ENCODE peak calls at places on chromosomes 1 and 21, in eight cellular contexts. I is activated naive CD4-positive, alpha-beta T cell treated with anti-CD3 and anti-CD28 coated beads, Interleukin-2, amount 10 ng/mL, durations not matched to agents 7 days and 5 days; L is OCI-LY7; O is AG04450; E is C1 segment of cervical spinal cord; H is tibial artery; D is T-helper 9 cell; J is Kasumi-1. M is an unnamed sample.

GRCh38 chr1:174812656-174813055 is 187.1 kb upstream of the CACYBP start:
- DNase-seq in I (no peak), L (no peak), O (no peak), E (no peak), H (no peak), D (no peak), J (no peak), M (no peak)

GRCh38 chr1:180071760-180072159 is 82.9 kb upstream of the QSOX1 start:
- DNase-seq in I (no peak), L (no peak), O (no peak), E (no peak), H (no peak), D (no peak), J (no peak), M (no peak)

GRCh38 chr1:215076312-215076711 is 6.2 kb upstream of the KCNK2 start:
- DNase-seq in I (peak), L (peak), O (no peak), E (no peak), H (no peak), D (no peak), J (peak), M (no peak)

GRCh38 chr1:172682812-172683211 is 23.9 kb downstream of the FASLG start:
- DNase-seq in I (no peak), L (no peak), O (no peak), E (no peak), H (no peak), D (no peak), J (no peak), M (no peak)

GRCh38 chr1:19149736-19150135 is 60.3 kb downstream of the UBR4 start:
- DNase-seq in I (no peak), L (no peak), O (no peak), E (no peak), H (no peak), D (no peak), J (no peak), M (no peak)

GRCh38 chr1:52403566-52404115 is 582 bp downstream of the ORC1 start:
- DNase-seq in I (peak), L (peak), O (peak), E (no peak), H (no peak), D (peak), J (peak), M (no peak)

GRCh38 chr1:39087109-39087834 is 61.1 kb downstream of the NDUFS5 start:
- DNase-seq in I (no peak), L (no peak), O (no peak), E (no peak), H (peak), D (no peak), J (no peak), M (no peak)

GRCh38 chr1:67323087-67323486 is 15.4 kb downstream of the IL12RB2 start:
- DNase-seq in I (no peak), L (no peak), O (no peak), E (no peak), H (no peak), D (no peak), J (no peak), M (no peak)

GRCh38 chr21:42843021-42843420 is 36.3 kb downstream of the WDR4 start:
- DNase-seq in I (no peak), L (no peak), O (no peak), E (no peak), H (no peak), D (no peak), J (no peak), M (no peak)

GRCh38 chr1:43834280-43835140 is 99.1 kb upstream of the ARTN start:
- DNase-seq in I (no peak), L (peak), O (no peak), E (no peak), H (no peak), D (no peak), J (peak), M (no peak)

GRCh38 chr21:41367598-41368360 is 6.0 kb downstream of the MX2 start:
- DNase-seq in I (no peak), L (peak), O (no peak), E (no peak), H (no peak), D (no peak), J (no peak), M (no peak)

GRCh38 chr21:43591468-43592050 is 67.7 kb downstream of the HSF2BP start:
- DNase-seq in I (no peak), L (no peak), O (no peak), E (no peak), H (no peak), D (no peak), J (no peak), M (no peak)

GRCh38 chr1:212665241-212666115 is 34.2 kb downstream of the BATF3 start:
- DNase-seq in I (peak), L (peak), O (peak), E (peak), H (peak), D (peak), J (peak), M (peak)

GRCh38 chr1:195894411-195894810 is 713.8 kb downstream of the KCNT2 start:
- DNase-seq in I (no peak), L (no peak), O (no peak), E (no peak), H (no peak), D (no peak), J (no peak), M (no peak)

GRCh38 chr1:46612937-46613660 is 3.5 kb downstream of the MOB3C start:
- DNase-seq in I (no peak), L (no peak), O (no peak), E (no peak), H (no peak), D (no peak), J (no peak), M (no peak)

GRCh38 chr1:70386121-70386520 is 24.9 kb upstream of the CTH start:
- DNase-seq in I (no peak), L (no peak), O (no peak), E (no peak), H (no peak), D (no peak), J (no peak), M (no peak)

GRCh38 chr1:184296466-184297243 is 90.2 kb upstream of the C1orf21 start:
- DNase-seq in I (no peak), L (no peak), O (peak), E (peak), H (peak), D (no peak), J (peak), M (peak)

GRCh38 chr1:155989992-155990325 is 11.6 kb upstream of the ARHGEF2 start:
- DNase-seq in I (no peak), L (no peak), O (no peak), E (peak), H (no peak), D (no peak), J (peak), M (no peak)

GRCh38 chr1:115088115-115088794 is 1.0 kb downstream of the TSPAN2 start:
- DNase-seq in I (no peak), L (no peak), O (no peak), E (no peak), H (no peak), D (no peak), J (no peak), M (no peak)

GRCh38 chr1:163162281-163162937 is 40.3 kb downstream of the RGS5 start:
- DNase-seq in I (no peak), L (no peak), O (peak), E (no peak), H (no peak), D (no peak), J (no peak), M (no peak)

GRCh38 chr1:192263436-192263835 is 53.4 kb upstream of the RGS21 start:
- DNase-seq in I (no peak), L (no peak), O (peak), E (no peak), H (no peak), D (no peak), J (no peak), M (no peak)

GRCh38 chr21:42263591-42264131 is 44.7 kb downstream of the ABCG1 start:
- DNase-seq in I (no peak), L (no peak), O (no peak), E (no peak), H (peak), D (no peak), J (peak), M (no peak)

GRCh38 chr1:97143236-97143882 is 421.8 kb downstream of the PTBP2 start:
- DNase-seq in I (no peak), L (no peak), O (no peak), E (no peak), H (no peak), D (no peak), J (no peak), M (no peak)

GRCh38 chr1:228063251-228064191 is 19.0 kb upstream of the ARF1 start:
- DNase-seq in I (peak), L (no peak), O (no peak), E (no peak), H (no peak), D (no peak), J (no peak), M (no peak)

GRCh38 chr1:160664573-160665051 is 17.8 kb upstream of the SLAMF1 start:
- DNase-seq in I (peak), L (peak), O (no peak), E (no peak), H (no peak), D (no peak), J (no peak), M (no peak)

GRCh38 chr1:234214129-234214910 is 158.9 kb upstream of the COA6 start:
- DNase-seq in I (peak), L (no peak), O (no peak), E (peak), H (peak), D (no peak), J (peak), M (no peak)

GRCh38 chr1:22025368-22026154 is 24.1 kb downstream of the CELA3A start:
- DNase-seq in I (peak), L (peak), O (peak), E (peak), H (peak), D (peak), J (peak), M (peak)

GRCh38 chr1:121519042-121519755 is 334.4 kb downstream of the SRGAP2C start:
- DNase-seq in I (peak), L (peak), O (no peak), E (peak), H (peak), D (peak), J (peak), M (peak)

GRCh38 chr1:8813016-8813763 is 4.2 kb downstream of the RERE start:
- DNase-seq in I (no peak), L (no peak), O (no peak), E (no peak), H (no peak), D (no peak), J (no peak), M (no peak)

GRCh38 chr1:201450721-201451291 is 18.2 kb downstream of the PHLDA3 start:
- DNase-seq in I (no peak), L (peak), O (peak), E (peak), H (peak), D (no peak), J (peak), M (no peak)

GRCh38 chr1:26752519-26752918 is 35.2 kb upstream of the PIGV start:
- DNase-seq in I (no peak), L (no peak), O (no peak), E (no peak), H (no peak), D (no peak), J (no peak), M (no peak)

GRCh38 chr1:21325231-21325718 is 35.0 kb upstream of the ECE1 start:
- DNase-seq in I (no peak), L (peak), O (no peak), E (no peak), H (no peak), D (no peak), J (peak), M (no peak)

GRCh38 chr1:200894712-200895447 is at the start of gene INAVA:
- DNase-seq in I (no peak), L (no peak), O (no peak), E (no peak), H (no peak), D (no peak), J (no peak), M (peak)

GRCh38 chr1:237756304-237756967 is 134.3 kb downstream of the ZP4 start:
- DNase-seq in I (no peak), L (no peak), O (no peak), E (no peak), H (no peak), D (no peak), J (no peak), M (no peak)